ENCODE peak calls at places on chromosomes 7 and 10, in seven cellular contexts. F, T, Z, K, O, B and R are unnamed samples.

GRCh38 chr7:44043902-44044301 is 600 bp upstream of the DBNL start:
- DNase-seq in F (no peak), T (no peak), Z (no peak), K (no peak), O (peak), B (peak), R (no peak)

GRCh38 chr7:26307226-26307625 is 15.6 kb downstream of the SNX10 start:
- DNase-seq in F (no peak), T (no peak), Z (no peak), K (peak), O (peak), B (no peak), R (no peak)

GRCh38 chr10:43943119-43943824 is 294.6 kb upstream of the ZNF32 start:
- DNase-seq in F (no peak), T (no peak), Z (no peak), K (no peak), O (no peak), B (no peak), R (no peak)

GRCh38 chr7:66557214-66558200 is 71.2 kb upstream of the KCTD7 start:
- DNase-seq in F (peak), T (no peak), Z (peak), K (peak), O (no peak), B (peak), R (no peak)

GRCh38 chr7:44921607-44922350 is 36.4 kb upstream of the PURB start:
- DNase-seq in F (peak), T (peak), Z (peak), K (peak), O (peak), B (peak), R (no peak)

GRCh38 chr10:14405076-14406065 is 74.6 kb upstream of the FRMD4A start:
- DNase-seq in F (no peak), T (no peak), Z (peak), K (peak), O (peak), B (no peak), R (peak)

GRCh38 chr10:122018951-122019413 is 30.0 kb downstream of the TACC2 start:
- DNase-seq in F (no peak), T (no peak), Z (no peak), K (peak), O (peak), B (peak), R (no peak)

GRCh38 chr7:117974891-117975290 is 101.7 kb upstream of the CTTNBP2 start:
- DNase-seq in F (no peak), T (no peak), Z (no peak), K (no peak), O (no peak), B (no peak), R (no peak)

GRCh38 chr7:65250216-65250615 is 123.4 kb upstream of the ZNF92 start:
- DNase-seq in F (no peak), T (no peak), Z (no peak), K (no peak), O (no peak), B (no peak), R (no peak)

GRCh38 chr10:73131295-73131694 is 21.0 kb downstream of the NUDT13 start:
- DNase-seq in F (no peak), T (no peak), Z (no peak), K (peak), O (peak), B (no peak), R (no peak)

GRCh38 chr10:71085689-71086438 is 126.5 kb upstream of the UNC5B start:
- DNase-seq in F (no peak), T (no peak), Z (no peak), K (no peak), O (no peak), B (no peak), R (no peak)

GRCh38 chr7:74018261-74018660 is 9.7 kb upstream of the ELN start:
- DNase-seq in F (no peak), T (no peak), Z (no peak), K (no peak), O (no peak), B (no peak), R (no peak)

GRCh38 chr7:141649865-141650499 is 52.0 kb downstream of the DENND11 start:
- DNase-seq in F (peak), T (no peak), Z (peak), K (peak), O (peak), B (no peak), R (peak)

GRCh38 chr7:44581426-44581906 is 565 bp downstream of the TMED4 start:
- DNase-seq in F (no peak), T (no peak), Z (no peak), K (peak), O (peak), B (peak), R (no peak)

GRCh38 chr10:7235376-7235775 is 175.5 kb downstream of the SFMBT2 start:
- DNase-seq in F (no peak), T (no peak), Z (no peak), K (no peak), O (no peak), B (no peak), R (no peak)

GRCh38 chr7:16129431-16130126 is 291.8 kb downstream of the CRPPA start:
- DNase-seq in F (no peak), T (no peak), Z (peak), K (peak), O (peak), B (no peak), R (peak)

GRCh38 chr7:95493247-95493646 is 7.5 kb downstream of the ASB4 start:
- DNase-seq in F (no peak), T (no peak), Z (peak), K (peak), O (no peak), B (no peak), R (no peak)

GRCh38 chr10:71978988-71979691 is 14.9 kb downstream of the CHST3 start:
- DNase-seq in F (peak), T (no peak), Z (no peak), K (no peak), O (peak), B (no peak), R (no peak)

GRCh38 chr10:93300981-93301380 is 181.2 kb downstream of the MYOF start:
- DNase-seq in F (no peak), T (no peak), Z (no peak), K (peak), O (no peak), B (no peak), R (no peak)

GRCh38 chr7:122884186-122884585 is 2.1 kb downstream of the CADPS2 start:
- DNase-seq in F (no peak), T (no peak), Z (no peak), K (peak), O (peak), B (no peak), R (no peak)

GRCh38 chr7:82428186-82428961 is 15.2 kb downstream of the CACNA2D1 start:
- DNase-seq in F (no peak), T (no peak), Z (peak), K (no peak), O (no peak), B (no peak), R (no peak)

GRCh38 chr10:78472542-78472890 is 438.9 kb downstream of the RPS24 start:
- DNase-seq in F (no peak), T (no peak), Z (no peak), K (no peak), O (no peak), B (no peak), R (no peak)

GRCh38 chr7:12683678-12684077 is 3.8 kb upstream of the ARL4A start:
- DNase-seq in F (no peak), T (no peak), Z (no peak), K (peak), O (no peak), B (no peak), R (no peak)

GRCh38 chr10:122855745-122856144 is 10.1 kb upstream of the CUZD1 start:
- DNase-seq in F (no peak), T (no peak), Z (no peak), K (no peak), O (no peak), B (no peak), R (no peak)

GRCh38 chr7:26930201-26930600 is 65.8 kb upstream of the SKAP2 start:
- DNase-seq in F (no peak), T (no peak), Z (no peak), K (peak), O (peak), B (no peak), R (no peak)

GRCh38 chr7:34596887-34597286 is 61.1 kb upstream of the NPSR1 start:
- DNase-seq in F (no peak), T (no peak), Z (peak), K (peak), O (no peak), B (no peak), R (no peak)

GRCh38 chr7:126699707-126700106 is 553.0 kb downstream of the GRM8 start:
- DNase-seq in F (no peak), T (no peak), Z (no peak), K (no peak), O (no peak), B (no peak), R (no peak)

GRCh38 chr10:111338798-111339197 is 262.0 kb downstream of the ADRA2A start:
- DNase-seq in F (no peak), T (no peak), Z (no peak), K (no peak), O (no peak), B (no peak), R (no peak)

GRCh38 chr7:18583305-18583704 is 87.8 kb downstream of the HDAC9 start:
- DNase-seq in F (no peak), T (no peak), Z (peak), K (peak), O (no peak), B (no peak), R (peak)

GRCh38 chr7:101953248-101953819 is 135.9 kb downstream of the CUX1 start:
- DNase-seq in F (no peak), T (no peak), Z (peak), K (peak), O (no peak), B (no peak), R (peak)

GRCh38 chr7:38546763-38547162 is 84.4 kb downstream of the AMPH start:
- DNase-seq in F (no peak), T (no peak), Z (no peak), K (no peak), O (no peak), B (no peak), R (no peak)

GRCh38 chr10:95247881-95248583 is 42.8 kb downstream of the PDLIM1 start:
- DNase-seq in F (no peak), T (no peak), Z (no peak), K (peak), O (no peak), B (no peak), R (no peak)

GRCh38 chr7:94823952-94824351 is 83.4 kb upstream of the PPP1R9A start:
- DNase-seq in F (no peak), T (no peak), Z (peak), K (peak), O (peak), B (no peak), R (no peak)

GRCh38 chr7:69739906-69740545 is 141.8 kb downstream of the AUTS2 start:
- DNase-seq in F (no peak), T (no peak), Z (no peak), K (no peak), O (no peak), B (no peak), R (no peak)

GRCh38 chr10:118045842-118046490 is 775 bp downstream of the RAB11FIP2 start:
- DNase-seq in F (peak), T (no peak), Z (peak), K (peak), O (peak), B (no peak), R (no peak)

GRCh38 chr10:74104996-74105395 is 45.6 kb downstream of the AP3M1 start:
- DNase-seq in F (no peak), T (no peak), Z (no peak), K (no peak), O (no peak), B (no peak), R (no peak)

GRCh38 chr10:102770108-102770482 is 26.3 kb downstream of the WBP1L start:
- DNase-seq in F (no peak), T (no peak), Z (no peak), K (no peak), O (no peak), B (no peak), R (no peak)

GRCh38 chr7:36053589-36053988 is 99.5 kb upstream of the EEPD1 start:
- DNase-seq in F (no peak), T (no peak), Z (no peak), K (no peak), O (no peak), B (no peak), R (no peak)

GRCh38 chr7:2688409-2689342 is 674 bp downstream of the AMZ1 start:
- DNase-seq in F (no peak), T (no peak), Z (no peak), K (no peak), O (no peak), B (no peak), R (no peak)
- H3K4me3 ChIP-seq in F (peak), T (peak), Z (peak), K (no peak), O (no peak), B (peak), R (no peak)

DNA sequence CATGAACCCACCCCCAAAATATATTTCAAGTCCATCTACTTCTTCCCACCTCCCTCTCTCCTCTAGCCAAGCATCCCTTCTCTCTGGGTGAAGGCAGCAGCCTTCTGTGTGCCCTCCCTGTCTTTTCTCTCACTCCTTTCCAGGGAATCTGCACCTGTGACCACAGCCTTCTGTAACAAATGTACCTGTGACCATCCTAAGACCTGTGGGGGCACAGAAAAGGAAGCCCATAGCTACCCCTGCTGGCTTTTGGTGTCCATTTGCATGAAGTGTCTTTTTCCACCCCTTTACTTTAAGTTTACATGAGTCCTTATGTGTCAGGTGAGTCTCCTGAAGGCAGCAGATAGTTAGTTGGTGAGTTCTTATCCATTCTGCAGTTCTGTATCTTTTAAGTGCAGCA is 2.0 kb upstream of the TBXAS1 start:
- DNase-seq in F (no peak), T (no peak), Z (no peak), K (peak), O (no peak), B (no peak), R (no peak)
- TF ChIP-seq CTCF in F (no peak), T (no peak), Z (peak), K (no peak), O (no peak), B (peak), R (no peak)

DNA sequence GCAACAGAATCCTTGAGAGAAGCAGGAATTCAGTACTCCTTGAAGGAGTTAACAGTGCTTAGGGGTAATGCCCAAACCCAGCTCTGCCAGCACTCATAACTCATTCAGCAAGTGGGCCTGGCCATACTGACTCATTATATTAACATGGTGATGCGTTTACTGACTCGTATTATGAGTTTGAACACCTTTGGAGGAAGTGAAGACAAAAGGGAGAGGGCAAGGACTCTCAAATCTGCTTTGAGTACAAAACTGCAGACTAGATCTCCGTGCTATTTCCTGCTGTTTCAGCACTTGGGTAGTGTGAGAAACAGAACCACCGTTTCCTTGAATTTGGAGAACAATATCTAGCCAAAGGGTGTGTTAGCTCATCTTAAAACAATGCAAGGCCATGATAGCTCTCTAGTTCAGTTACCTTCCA is 30.8 kb downstream of the SLC16A9 start:
- DNase-seq in F (no peak), T (no peak), Z (no peak), K (peak), O (peak), B (no peak), R (no peak)
- H3K4me3 ChIP-seq in F (no peak), T (no peak), Z (no peak), K (no peak), O (no peak), B (no peak), R (no peak)

GRCh38 chr7:99128076-99128950 is 15.6 kb downstream of the SMURF1 start:
- DNase-seq in F (no peak), T (no peak), Z (peak), K (peak), O (peak), B (no peak), R (no peak)

GRCh38 chr7:99126921-99127553 is 16.9 kb downstream of the SMURF1 start:
- DNase-seq in F (no peak), T (no peak), Z (peak), K (no peak), O (no peak), B (no peak), R (no peak)

GRCh38 chr7:99129001-99129400 is 14.9 kb downstream of the SMURF1 start:
- DNase-seq in F (no peak), T (no peak), Z (no peak), K (peak), O (peak), B (no peak), R (no peak)

GRCh38 chr7:99129536-99129935 is 14.4 kb downstream of the SMURF1 start:
- DNase-seq in F (no peak), T (no peak), Z (no peak), K (no peak), O (no peak), B (no peak), R (no peak)

DNA sequence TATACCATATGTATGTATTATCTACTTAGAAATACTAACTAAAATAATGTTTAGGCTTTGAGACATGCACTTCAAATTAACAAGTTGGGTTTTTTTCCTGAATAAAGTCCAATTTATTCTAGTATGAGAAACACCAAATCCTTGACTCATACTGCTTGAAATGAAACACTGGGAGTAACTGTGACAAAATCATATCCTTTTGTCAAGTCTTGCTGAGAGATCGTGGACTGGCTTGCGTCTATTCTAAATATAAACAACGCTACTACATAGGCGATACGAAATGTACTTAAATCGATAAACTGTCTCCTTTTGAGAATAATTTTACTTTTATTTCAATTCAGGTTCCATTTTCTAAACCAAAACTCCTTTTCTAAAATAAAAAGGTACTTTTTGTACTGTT is 16.3 kb downstream of the SMURF1 start:
- DNase-seq in F (no peak), T (no peak), Z (no peak), K (no peak), O (no peak), B (no peak), R (no peak)
- TF ChIP-seq CTCF in F (no peak), T (no peak), Z (no peak), K (no peak), O (no peak), B (no peak), R (no peak)

DNA sequence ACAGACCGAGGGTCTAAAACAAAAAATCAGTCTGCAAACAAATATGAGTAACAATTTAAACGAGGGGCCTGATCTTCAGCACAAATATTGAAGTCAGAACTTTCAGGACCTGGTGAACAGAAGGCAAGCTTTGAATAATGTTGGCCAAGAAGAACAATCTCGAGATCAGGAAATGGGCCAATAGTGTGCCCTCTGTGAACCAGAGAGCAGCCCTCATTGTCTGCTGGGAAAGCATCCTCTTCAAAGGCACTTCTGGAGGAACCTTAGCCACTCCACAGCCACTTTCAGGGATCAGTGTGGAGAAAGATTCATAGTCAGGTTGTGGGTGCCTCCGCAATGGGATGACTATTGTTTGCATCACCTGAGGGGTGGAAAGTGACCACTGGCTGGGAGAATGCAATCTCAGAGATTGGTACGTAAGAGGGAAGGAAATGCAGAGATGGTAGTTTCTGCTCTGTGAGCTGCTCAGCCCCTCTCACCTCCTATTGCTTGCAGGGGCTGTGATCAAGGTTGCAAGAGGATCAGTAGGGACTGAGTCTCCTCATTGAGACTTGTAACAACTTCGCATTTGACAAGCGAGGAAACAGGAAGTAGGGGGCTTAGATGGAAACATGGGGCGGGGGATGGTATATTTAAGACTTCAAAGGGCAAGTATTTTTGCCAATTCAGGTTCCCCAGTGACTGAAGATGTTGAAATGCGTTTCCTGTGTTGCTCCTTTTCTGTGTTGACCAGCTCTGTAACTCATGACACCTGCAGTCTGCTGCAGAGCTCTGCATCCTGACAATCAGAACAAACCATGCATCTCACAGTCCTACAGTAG is 28.4 kb upstream of the IFRD1 start:
- DNase-seq in F (no peak), T (no peak), Z (no peak), K (peak), O (no peak), B (no peak), R (no peak)
- H3K4me3 ChIP-seq in F (no peak), T (no peak), Z (no peak), K (no peak), O (peak), B (no peak), R (no peak)

GRCh38 chr10:97456034-97456685 is 10.2 kb downstream of the ZDHHC16 start:
- DNase-seq in F (no peak), T (no peak), Z (no peak), K (no peak), O (no peak), B (no peak), R (no peak)

GRCh38 chr10:97450828-97451227 is 4.9 kb downstream of the ZDHHC16 start:
- DNase-seq in F (no peak), T (no peak), Z (no peak), K (peak), O (no peak), B (no peak), R (no peak)

GRCh38 chr10:97454330-97455036 is 8.5 kb downstream of the ZDHHC16 start:
- DNase-seq in F (no peak), T (no peak), Z (no peak), K (peak), O (no peak), B (no peak), R (no peak)

GRCh38 chr10:97452352-97452751 is 6.4 kb downstream of the ZDHHC16 start:
- DNase-seq in F (no peak), T (no peak), Z (no peak), K (peak), O (no peak), B (no peak), R (no peak)

DNA sequence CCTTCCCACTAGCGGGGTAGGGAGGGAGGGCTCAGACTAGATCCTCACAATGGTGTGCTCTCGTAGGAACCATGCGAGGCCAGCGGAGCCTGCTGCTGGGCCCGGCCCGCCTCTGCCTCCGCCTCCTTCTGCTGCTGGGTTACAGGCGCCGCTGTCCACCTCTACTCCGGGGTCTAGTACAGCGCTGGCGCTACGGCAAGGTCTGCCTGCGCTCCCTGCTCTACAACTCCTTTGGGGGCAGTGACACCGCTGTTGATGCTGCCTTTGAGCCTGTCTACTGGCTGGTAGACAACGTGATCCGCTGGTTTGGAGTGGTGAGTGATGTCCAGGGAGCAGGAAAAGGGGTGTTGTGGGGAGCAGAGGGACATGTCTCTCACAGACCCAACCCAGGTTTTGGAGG is 5.6 kb downstream of the ZDHHC16 start:
- DNase-seq in F (no peak), T (no peak), Z (no peak), K (no peak), O (no peak), B (no peak), R (no peak)
- TF ChIP-seq CTCF in F (no peak), T (no peak), Z (no peak), K (no peak), O (no peak), B (no peak), R (no peak)